ENCODE peak calls at places on chromosomes 1 and 21, in five cellular contexts. F is left ventricle myocardium inferior, J is tibial artery, N is MM.1S, I is heart left ventricle. E is an unnamed sample.

GRCh38 chr1:182633657-182634281 is 29.6 kb upstream of the RGS16 start:
- DNase-seq in F (no peak), J (no peak), N (no peak), I (no peak), E (no peak)

GRCh38 chr1:44519035-44519676 is 114.1 kb downstream of the RNF220 start:
- DNase-seq in F (no peak), J (no peak), N (no peak), I (no peak), E (no peak)

GRCh38 chr1:116375884-116376733 is 3.1 kb downstream of the ATP1A1 start:
- DNase-seq in F (peak; percentile 78), J (peak; percentile 91), N (no peak), I (peak; percentile 64), E (peak; percentile 83)

GRCh38 chr1:48480504-48480903 is 8.5 kb upstream of the SPATA6 start:
- DNase-seq in F (no peak), J (no peak), N (no peak), I (no peak), E (no peak)

GRCh38 chr1:204959374-204959773 is 83.6 kb upstream of the CNTN2 start:
- DNase-seq in F (peak; percentile 70), J (no peak), N (no peak), I (peak; percentile 57), E (no peak)

GRCh38 chr1:61186753-61187152 is 104.4 kb downstream of the NFIA start:
- DNase-seq in F (no peak), J (no peak), N (no peak), I (no peak), E (no peak)

GRCh38 chr1:203985044-203985443 is 87.9 kb upstream of the SOX13 start:
- DNase-seq in F (no peak), J (no peak), N (no peak), I (no peak), E (no peak)

GRCh38 chr1:145707183-145707867 is at the start of gene PDZK1:
- DNase-seq in F (no peak), J (no peak), N (no peak), I (no peak), E (no peak)

GRCh38 chr1:200786792-200787191 is 48.1 kb downstream of the CAMSAP2 start:
- DNase-seq in F (no peak), J (no peak), N (no peak), I (no peak), E (no peak)

GRCh38 chr1:42730988-42731387 is 9.0 kb downstream of the CLDN19 start:
- DNase-seq in F (no peak), J (no peak), N (no peak), I (no peak), E (no peak)

GRCh38 chr1:33383974-33384767 is 46.7 kb downstream of the PHC2 start:
- DNase-seq in F (no peak), J (no peak), N (no peak), I (no peak), E (no peak)

GRCh38 chr1:53121319-53122172 is 20.9 kb downstream of the SLC1A7 start:
- DNase-seq in F (peak; percentile 69), J (no peak), N (no peak), I (peak; percentile 77), E (peak; percentile 72)

GRCh38 chr1:157116735-157117103 is 17.1 kb upstream of the ETV3L start:
- DNase-seq in F (no peak), J (no peak), N (no peak), I (no peak), E (no peak)

GRCh38 chr1:31572323-31573104 is 3.8 kb upstream of the TINAGL1 start:
- DNase-seq in F (no peak), J (no peak), N (no peak), I (no peak), E (no peak)

GRCh38 chr1:55318111-55318817 is 103.1 kb upstream of the USP24 start:
- DNase-seq in F (no peak), J (no peak), N (no peak), I (peak; percentile 29), E (no peak)

GRCh38 chr1:199357591-199357990 is 669.9 kb upstream of the NR5A2 start:
- DNase-seq in F (no peak), J (no peak), N (no peak), I (no peak), E (no peak)

GRCh38 chr1:167630568-167631385 is 745 bp downstream of the RCSD1 start:
- DNase-seq in F (no peak), J (no peak), N (peak; percentile 90), I (no peak), E (no peak)

GRCh38 chr21:38995071-38995669 is 188.1 kb downstream of the PSMG1 start:
- DNase-seq in F (no peak), J (no peak), N (no peak), I (no peak), E (no peak)

GRCh38 chr21:38997756-38998155 is 185.5 kb downstream of the PSMG1 start:
- DNase-seq in F (no peak), J (no peak), N (no peak), I (no peak), E (no peak)

GRCh38 chr21:38996355-38996754 is 186.9 kb downstream of the PSMG1 start:
- DNase-seq in F (no peak), J (no peak), N (no peak), I (no peak), E (no peak)

GRCh38 chr21:38995755-38996154 is 187.5 kb downstream of the PSMG1 start:
- DNase-seq in F (no peak), J (no peak), N (no peak), I (no peak), E (no peak)

GRCh38 chr21:38997051-38997450 is 186.2 kb downstream of the PSMG1 start:
- DNase-seq in F (no peak), J (no peak), N (no peak), I (no peak), E (no peak)
- TF ChIP-seq CTCF in F (no peak), J (no peak), N (no peak), I (no peak), E (no peak)

DNA sequence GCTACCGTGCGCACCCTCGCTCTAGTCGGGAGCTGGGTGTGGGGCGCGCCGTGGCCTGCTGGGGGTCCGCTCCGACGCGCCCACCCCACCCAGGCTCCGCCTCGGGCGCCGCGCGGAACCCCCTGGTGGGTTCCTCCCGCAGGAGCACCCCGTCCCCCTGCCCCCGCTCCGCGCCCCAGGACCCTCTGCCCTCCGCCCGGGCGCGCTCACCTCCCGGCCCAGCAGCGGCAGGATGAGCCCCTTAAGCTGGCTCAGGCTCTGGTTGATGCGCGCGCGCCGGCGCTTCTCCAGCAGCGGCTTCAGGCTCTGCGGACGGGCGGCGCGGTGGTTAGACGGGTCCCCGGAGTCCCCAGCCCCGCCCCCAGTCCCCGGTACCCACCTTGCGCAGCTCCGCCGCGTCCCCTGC is 319 bp downstream of the HES2 start:
- DNase-seq in F (no peak), J (no peak), N (no peak), I (no peak), E (no peak)
- H3K4me3 ChIP-seq in F (peak overlapping the region; percentile 58), J (peak overlapping the region; percentile 49), N (no peak overlapping the region), I (peak overlapping the region; percentile 50), E (peak overlapping the region; percentile 55)

GRCh38 chr1:91790296-91790851 is 95.6 kb downstream of the TGFBR3 start:
- DNase-seq in F (no peak), J (no peak), N (no peak), I (no peak), E (no peak)

GRCh38 chr1:91789273-91789997 is 96.5 kb downstream of the TGFBR3 start:
- DNase-seq in F (no peak), J (no peak), N (no peak), I (no peak), E (no peak)

GRCh38 chr1:91791691-91792392 is 94.1 kb downstream of the TGFBR3 start:
- DNase-seq in F (no peak), J (no peak), N (no peak), I (no peak), E (no peak)

GRCh38 chr1:91792393-91793032 is 93.4 kb downstream of the TGFBR3 start:
- DNase-seq in F (no peak), J (no peak), N (no peak), I (no peak), E (no peak)

DNA sequence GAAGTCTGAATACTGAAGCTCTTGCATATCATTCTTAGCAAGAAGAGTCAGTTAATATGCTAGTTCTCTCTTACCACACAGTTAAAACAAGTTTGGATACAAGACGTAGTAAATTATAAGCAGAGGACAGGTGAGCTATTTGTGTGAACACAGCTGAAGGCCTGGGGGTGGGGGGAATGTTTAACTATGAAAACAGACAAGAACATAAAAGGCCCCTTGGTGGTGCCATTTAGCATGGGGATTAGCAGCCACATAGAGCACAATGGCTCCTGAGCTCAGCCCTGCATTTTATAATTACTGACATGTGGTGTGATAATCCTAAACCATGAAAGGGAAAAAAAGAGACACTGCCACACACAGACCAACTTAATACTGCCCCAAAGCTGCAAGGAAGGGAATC is 94.8 kb downstream of the TGFBR3 start:
- DNase-seq in F (no peak), J (no peak), N (no peak), I (no peak), E (no peak)
- H3K4me1 ChIP-seq in F (peaks cover 63% of the 10 kb centered on the region), J (no peaks in the 10 kb centered on the region), N (no peaks in the 10 kb centered on the region), I (peaks cover 38% of the 10 kb centered on the region), E (peaks cover 36% of the 10 kb centered on the region)

GRCh38 chr1:179955318-179955638 is 668 bp downstream of the CEP350 start:
- DNase-seq in F (no peak), J (no peak), N (no peak), I (no peak), E (no peak)

GRCh38 chr1:179952181-179952580 is 2.4 kb upstream of the CEP350 start:
- DNase-seq in F (no peak), J (no peak), N (no peak), I (no peak), E (no peak)

GRCh38 chr1:179954494-179955317 is at the start of gene CEP350:
- DNase-seq in F (peak; percentile 99), J (peak; percentile 99), N (peak; percentile 100), I (peak; percentile 99), E (peak; percentile 99)

GRCh38 chr1:179955731-179956130 is 1.1 kb downstream of the CEP350 start:
- DNase-seq in F (no peak), J (no peak), N (no peak), I (no peak), E (no peak)

DNA sequence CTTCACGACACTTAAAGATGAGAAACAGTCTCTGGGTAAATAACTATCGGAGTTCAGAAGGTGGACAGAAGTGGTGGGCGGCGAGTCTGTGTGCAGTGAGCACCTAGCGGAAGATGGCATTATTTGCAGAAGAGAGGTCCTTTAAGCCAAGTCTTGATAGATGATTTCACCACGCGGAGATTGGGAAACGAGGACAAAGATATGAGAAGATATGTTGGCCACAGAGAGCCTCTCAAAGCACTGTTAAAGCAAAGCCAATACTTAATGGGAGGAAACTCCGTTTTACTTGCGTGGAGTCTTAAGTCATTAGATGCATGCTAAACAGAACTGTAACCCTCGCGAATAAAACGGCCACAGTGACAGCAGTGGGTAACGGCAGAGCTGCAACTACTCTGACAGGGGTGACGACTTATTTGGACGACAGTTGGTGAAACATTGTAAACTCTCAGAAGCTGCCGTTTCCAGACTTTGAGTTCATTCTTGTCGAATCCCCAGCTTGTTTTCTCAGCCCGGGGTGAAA is 576 bp upstream of the CEP350 start:
- DNase-seq in F (no peak), J (no peak), N (peak; percentile 70), I (no peak), E (no peak)
- TF ChIP-seq CTCF in F (peak; percentile 39), J (no peak), N (peak; percentile 57), I (no peak), E (peak; percentile 21)

GRCh38 chr1:39082140-39082799 is 56.1 kb downstream of the NDUFS5 start:
- DNase-seq in F (no peak), J (no peak), N (no peak), I (no peak), E (no peak)
- H3K4me3 ChIP-seq in F (peak overlapping the region; percentile 73), J (peak overlapping the region; percentile 63), N (no peak overlapping the region), I (peak overlapping the region; percentile 66), E (peak overlapping the region; percentile 66)